ENCODE peak calls at places on chromosomes 16 and 17, in five cellular contexts. One of them, this sample, is unnamed.
A peak's percentile ranks its signal among the peaks of the same experiment; 100 is the strongest.

GRCh38 chr17:41567317-41567716 is 4.5 kb downstream of the KRT9 start:
- DNase-seq in testis: no peak
- DNase-seq in left ventricle myocardium inferior: no peak
- DNase-seq in tibial nerve: no peak
- DNase-seq in AG04449: no peak
- DNase-seq in this sample: no peak

GRCh38 chr16:85781685-85782370 is 17.5 kb downstream of the EMC8 start:
- DNase-seq in testis: peak; percentile 73
- DNase-seq in left ventricle myocardium inferior: peak; percentile 63
- DNase-seq in tibial nerve: no peak
- DNase-seq in AG04449: no peak
- DNase-seq in this sample: peak; percentile 83

GRCh38 chr17:27856676-27857429 is 36.3 kb downstream of the LYRM9 start:
- DNase-seq in testis: no peak
- DNase-seq in left ventricle myocardium inferior: no peak
- DNase-seq in tibial nerve: no peak
- DNase-seq in AG04449: no peak
- DNase-seq in this sample: no peak

GRCh38 chr16:67845291-67846062 is 1.3 kb upstream of the NUTF2 start:
- DNase-seq in testis: no peak
- DNase-seq in left ventricle myocardium inferior: no peak
- DNase-seq in tibial nerve: no peak
- DNase-seq in AG04449: no peak
- DNase-seq in this sample: no peak

GRCh38 chr17:76159157-76159556 is 18.1 kb upstream of the FOXJ1 start:
- DNase-seq in testis: no peak
- DNase-seq in left ventricle myocardium inferior: no peak
- DNase-seq in tibial nerve: no peak
- DNase-seq in AG04449: no peak
- DNase-seq in this sample: no peak

GRCh38 chr17:2264023-2264860 is 39.3 kb downstream of the SMG6 start:
- DNase-seq in testis: no peak
- DNase-seq in left ventricle myocardium inferior: no peak
- DNase-seq in tibial nerve: no peak
- DNase-seq in AG04449: no peak
- DNase-seq in this sample: no peak

GRCh38 chr16:14071576-14072271 is 605 bp downstream of the MRTFB start:
- DNase-seq in testis: peak; percentile 48
- DNase-seq in left ventricle myocardium inferior: no peak
- DNase-seq in tibial nerve: no peak
- DNase-seq in AG04449: no peak
- DNase-seq in this sample: peak; percentile 62

GRCh38 chr17:81831957-81832607 is 1.0 kb downstream of the MCRIP1 start:
- DNase-seq in testis: peak; percentile 35
- DNase-seq in left ventricle myocardium inferior: no peak
- DNase-seq in tibial nerve: no peak
- DNase-seq in AG04449: no peak
- DNase-seq in this sample: no peak

GRCh38 chr16:20355114-20355782 is 2.7 kb upstream of the UMOD start:
- DNase-seq in testis: no peak
- DNase-seq in left ventricle myocardium inferior: no peak
- DNase-seq in tibial nerve: no peak
- DNase-seq in AG04449: no peak
- DNase-seq in this sample: no peak

GRCh38 chr16:20364051-20364450 is 11.5 kb upstream of the UMOD start:
- DNase-seq in testis: no peak
- DNase-seq in left ventricle myocardium inferior: no peak
- DNase-seq in tibial nerve: no peak
- DNase-seq in AG04449: no peak
- DNase-seq in this sample: no peak

GRCh38 chr16:20363191-20363590 is 10.7 kb upstream of the UMOD start:
- DNase-seq in testis: no peak
- DNase-seq in left ventricle myocardium inferior: no peak
- DNase-seq in tibial nerve: no peak
- DNase-seq in AG04449: no peak
- DNase-seq in this sample: no peak

GRCh38 chr16:20359997-20360396 is 7.5 kb upstream of the UMOD start:
- DNase-seq in testis: peak; percentile 24
- DNase-seq in left ventricle myocardium inferior: no peak
- DNase-seq in tibial nerve: no peak
- DNase-seq in AG04449: no peak
- DNase-seq in this sample: peak; percentile 23
- TF ChIP-seq CTCF in testis: peak; percentile 20
- TF ChIP-seq CTCF in left ventricle myocardium inferior: no peak
- TF ChIP-seq CTCF in tibial nerve: no peak
- TF ChIP-seq CTCF in AG04449: no peak
- TF ChIP-seq CTCF in this sample: peak; percentile 24

GRCh38 chr17:30238387-30239088 is 3.0 kb upstream of the SLC6A4 start:
- DNase-seq in testis: no peak
- DNase-seq in left ventricle myocardium inferior: no peak
- DNase-seq in tibial nerve: no peak
- DNase-seq in AG04449: no peak
- DNase-seq in this sample: no peak
- H3K4me3 ChIP-seq in testis: no peak overlapping the region
- H3K4me3 ChIP-seq in left ventricle myocardium inferior: no peak overlapping the region
- H3K4me3 ChIP-seq in tibial nerve: no peak overlapping the region
- H3K4me3 ChIP-seq in AG04449: no peak overlapping the region
- H3K4me3 ChIP-seq in this sample: no peak overlapping the region

GRCh38 chr17:49516190-49516589 is 21.1 kb downstream of the NGFR start:
- DNase-seq in testis: peak; percentile 35
- DNase-seq in left ventricle myocardium inferior: no peak
- DNase-seq in tibial nerve: no peak
- DNase-seq in AG04449: no peak
- DNase-seq in this sample: no peak

GRCh38 chr17:49513616-49514373 is 18.7 kb downstream of the NGFR start:
- DNase-seq in testis: peak; percentile 74
- DNase-seq in left ventricle myocardium inferior: peak; percentile 76
- DNase-seq in tibial nerve: peak; percentile 48
- DNase-seq in AG04449: no peak
- DNase-seq in this sample: peak; percentile 41

GRCh38 chr17:49514374-49514738 is 19.3 kb downstream of the NGFR start:
- DNase-seq in testis: no peak
- DNase-seq in left ventricle myocardium inferior: no peak
- DNase-seq in tibial nerve: no peak
- DNase-seq in AG04449: no peak
- DNase-seq in this sample: no peak

GRCh38 chr17:49513044-49513395 is 17.9 kb downstream of the NGFR start:
- DNase-seq in testis: no peak
- DNase-seq in left ventricle myocardium inferior: no peak
- DNase-seq in tibial nerve: no peak
- DNase-seq in AG04449: no peak
- DNase-seq in this sample: no peak

DNA sequence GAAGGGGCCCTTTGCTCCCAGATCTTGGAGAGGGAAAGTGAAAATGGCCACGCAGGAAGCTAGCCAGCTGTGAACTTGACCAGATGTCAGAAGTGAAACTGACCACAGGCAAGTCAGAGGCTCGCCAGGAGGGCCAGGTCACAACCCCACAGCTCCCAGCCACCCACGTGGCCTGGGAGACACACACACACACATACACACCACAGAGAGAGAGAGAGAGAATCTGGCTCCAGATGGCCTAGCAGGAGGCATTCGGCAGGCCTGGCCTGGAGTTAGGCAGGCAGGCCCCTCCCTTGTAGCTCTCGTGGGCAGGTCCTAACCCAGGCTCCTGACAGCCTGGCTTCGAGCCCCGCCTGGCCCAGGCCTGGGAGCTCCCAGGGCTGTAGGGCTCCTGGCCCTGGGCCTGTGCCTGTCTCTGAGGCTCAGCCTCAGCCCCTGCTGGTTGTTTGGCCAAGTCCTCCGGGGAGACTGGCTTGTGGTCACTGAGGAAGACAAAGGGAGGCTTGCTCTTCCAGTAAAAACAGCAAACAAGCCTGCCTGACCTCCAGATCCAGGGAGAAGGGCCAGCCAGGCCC is 20.2 kb downstream of the NGFR start:
- DNase-seq in testis: peak; percentile 90
- DNase-seq in left ventricle myocardium inferior: peak; percentile 92
- DNase-seq in tibial nerve: peak; percentile 89
- DNase-seq in AG04449: peak; percentile 41
- DNase-seq in this sample: peak; percentile 89
- TF ChIP-seq CTCF in testis: no peak
- TF ChIP-seq CTCF in left ventricle myocardium inferior: peak; percentile 63
- TF ChIP-seq CTCF in tibial nerve: peak; percentile 32
- TF ChIP-seq CTCF in AG04449: peak; percentile 23
- TF ChIP-seq CTCF in this sample: no peak

DNA sequence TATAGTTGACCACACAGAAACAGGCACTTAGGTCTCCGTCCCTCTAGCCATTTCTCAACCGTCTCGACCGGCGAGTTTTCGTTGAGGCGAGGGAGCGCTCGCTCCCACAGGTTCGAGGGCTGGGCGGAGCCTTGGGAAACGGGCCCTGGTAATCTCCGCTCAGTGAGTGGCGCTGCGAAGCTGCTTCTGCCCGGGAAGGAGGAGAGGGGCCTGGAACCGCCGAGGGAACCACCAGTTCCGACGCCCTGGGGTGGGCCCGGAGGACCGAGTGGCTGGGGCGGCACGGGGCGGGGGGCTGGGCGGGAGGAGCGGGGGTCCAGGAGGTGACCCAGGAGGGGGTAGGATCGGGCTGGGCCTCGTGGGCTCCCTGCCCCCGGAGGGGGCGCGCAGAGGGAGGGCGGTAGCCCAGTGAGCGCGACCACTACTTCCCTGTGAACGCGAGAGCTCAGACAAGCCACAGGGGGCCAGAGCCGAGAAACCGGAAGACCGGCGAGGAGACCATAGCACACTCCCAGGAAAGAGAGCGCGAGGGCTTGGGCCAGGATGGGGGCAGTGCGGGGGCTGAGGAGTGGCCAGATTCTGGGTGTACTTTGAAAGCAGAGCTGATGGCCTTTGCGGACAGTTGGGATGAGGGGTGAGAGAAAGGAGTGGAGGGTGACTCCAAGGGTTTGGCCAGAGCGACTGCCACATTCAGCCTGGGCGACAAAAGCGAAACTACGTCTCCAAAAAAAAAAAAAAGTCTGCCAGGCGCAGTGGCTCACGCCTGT is 29.9 kb upstream of the ARL4D start:
- DNase-seq in testis: peak; percentile 78
- DNase-seq in left ventricle myocardium inferior: peak; percentile 84
- DNase-seq in tibial nerve: peak; percentile 76
- DNase-seq in AG04449: no peak
- DNase-seq in this sample: peak; percentile 81
- H3K4me3 ChIP-seq in testis: peak overlapping the region; percentile 66
- H3K4me3 ChIP-seq in left ventricle myocardium inferior: peak overlapping the region; percentile 73
- H3K4me3 ChIP-seq in tibial nerve: peak overlapping the region; percentile 48
- H3K4me3 ChIP-seq in AG04449: peak overlapping the region; percentile 46
- H3K4me3 ChIP-seq in this sample: peak overlapping the region; percentile 64

GRCh38 chr17:28973414-28973813 is 22.1 kb upstream of the PHF12 start:
- DNase-seq in testis: no peak
- DNase-seq in left ventricle myocardium inferior: peak; percentile 84
- DNase-seq in tibial nerve: no peak
- DNase-seq in AG04449: no peak
- DNase-seq in this sample: no peak
- TF ChIP-seq CTCF in testis: no peak
- TF ChIP-seq CTCF in left ventricle myocardium inferior: peak; percentile 47
- TF ChIP-seq CTCF in tibial nerve: no peak
- TF ChIP-seq CTCF in AG04449: peak; percentile 9
- TF ChIP-seq CTCF in this sample: no peak

DNA sequence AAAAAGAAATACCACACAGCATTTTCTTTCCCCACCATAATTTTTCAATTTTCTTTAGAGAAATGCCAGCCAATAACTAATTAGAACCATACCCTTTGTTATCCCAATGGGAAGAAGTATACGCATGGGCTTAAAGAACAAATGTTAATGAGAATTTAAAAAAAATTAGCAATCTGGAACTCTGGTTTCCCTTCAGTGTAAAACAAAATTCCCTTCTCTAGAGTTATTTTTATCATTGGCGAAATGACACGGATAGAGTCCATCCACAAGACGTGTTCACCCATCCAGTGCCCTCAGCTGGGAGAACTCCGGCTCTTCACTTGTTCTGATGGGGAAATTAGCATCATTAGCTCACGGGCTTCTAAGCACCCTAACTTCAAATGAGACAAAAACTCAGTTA is 3.3 kb downstream of the NXN start:
- DNase-seq in testis: no peak
- DNase-seq in left ventricle myocardium inferior: no peak
- DNase-seq in tibial nerve: no peak
- DNase-seq in AG04449: no peak
- DNase-seq in this sample: no peak
- H3K4me3 ChIP-seq in testis: no peak overlapping the region
- H3K4me3 ChIP-seq in left ventricle myocardium inferior: no peak overlapping the region
- H3K4me3 ChIP-seq in tibial nerve: no peak overlapping the region
- H3K4me3 ChIP-seq in AG04449: peak overlapping the region; percentile 87
- H3K4me3 ChIP-seq in this sample: no peak overlapping the region

GRCh38 chr17:67675481-67675880 is 42.3 kb upstream of the NOL11 start:
- DNase-seq in testis: no peak
- DNase-seq in left ventricle myocardium inferior: no peak
- DNase-seq in tibial nerve: no peak
- DNase-seq in AG04449: no peak
- DNase-seq in this sample: no peak

GRCh38 chr17:67672592-67672991 is 45.1 kb upstream of the NOL11 start:
- DNase-seq in testis: no peak
- DNase-seq in left ventricle myocardium inferior: no peak
- DNase-seq in tibial nerve: no peak
- DNase-seq in AG04449: no peak
- DNase-seq in this sample: no peak

GRCh38 chr17:67671492-67671891 is 46.2 kb upstream of the NOL11 start:
- DNase-seq in testis: no peak
- DNase-seq in left ventricle myocardium inferior: no peak
- DNase-seq in tibial nerve: no peak
- DNase-seq in AG04449: no peak
- DNase-seq in this sample: no peak

DNA sequence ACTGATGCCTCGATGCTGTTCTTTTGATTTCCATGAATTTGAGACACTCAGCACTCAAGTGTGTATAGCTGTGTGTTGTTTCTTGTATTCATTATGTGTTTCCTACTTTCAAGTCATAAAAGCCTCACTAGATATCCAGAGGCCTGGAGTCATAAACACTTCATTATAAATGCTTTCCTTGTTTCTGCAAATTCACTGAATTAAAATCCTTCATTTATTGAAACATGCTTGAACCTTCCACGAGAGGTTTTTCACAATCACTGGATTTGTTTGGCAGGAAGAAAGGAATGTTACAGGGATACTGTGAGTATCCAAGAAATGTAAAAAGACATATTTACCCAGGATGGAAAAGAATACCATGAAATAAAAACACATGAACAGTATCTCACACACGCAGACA is 44.7 kb upstream of the NOL11 start:
- DNase-seq in testis: no peak
- DNase-seq in left ventricle myocardium inferior: no peak
- DNase-seq in tibial nerve: no peak
- DNase-seq in AG04449: no peak
- DNase-seq in this sample: no peak
- TF ChIP-seq CTCF in testis: no peak
- TF ChIP-seq CTCF in left ventricle myocardium inferior: no peak
- TF ChIP-seq CTCF in tibial nerve: no peak
- TF ChIP-seq CTCF in AG04449: no peak
- TF ChIP-seq CTCF in this sample: no peak

GRCh38 chr17:9002610-9003354 is 18.5 kb upstream of the NTN1 start:
- DNase-seq in testis: peak; percentile 28
- DNase-seq in left ventricle myocardium inferior: peak; percentile 24
- DNase-seq in tibial nerve: no peak
- DNase-seq in AG04449: no peak
- DNase-seq in this sample: no peak
- H3K4me3 ChIP-seq in testis: no peak overlapping the region
- H3K4me3 ChIP-seq in left ventricle myocardium inferior: peak overlapping the region; percentile 68
- H3K4me3 ChIP-seq in tibial nerve: peak overlapping the region; percentile 32
- H3K4me3 ChIP-seq in AG04449: no peak overlapping the region
- H3K4me3 ChIP-seq in this sample: peak overlapping the region; percentile 16